ENCODE peak calls at places on chromosomes 12 and 14, in four cellular contexts. One of them, this sample, is unnamed.

GRCh38 chr14:24982472-24983155 is 67.3 kb downstream of the STXBP6 start:
- DNase-seq in A549: no peak
- DNase-seq in HepG2: peak
- DNase-seq in GM12878: no peak
- DNase-seq in this sample: no peak

GRCh38 chr12:102232446-102232845 is 34.8 kb upstream of the PMCH start:
- DNase-seq in A549: no peak
- DNase-seq in HepG2: no peak
- DNase-seq in GM12878: no peak
- DNase-seq in this sample: no peak

GRCh38 chr12:2163172-2163927 is 110.6 kb downstream of the CACNA1C start:
- DNase-seq in A549: no peak
- DNase-seq in HepG2: peak
- DNase-seq in GM12878: no peak
- DNase-seq in this sample: no peak

GRCh38 chr12:132279930-132280329 is 49.5 kb downstream of the GALNT9 start:
- DNase-seq in A549: no peak
- DNase-seq in HepG2: no peak
- DNase-seq in GM12878: no peak
- DNase-seq in this sample: no peak

GRCh38 chr14:65847065-65847847 is 434.7 kb downstream of the FUT8 start:
- DNase-seq in A549: no peak
- DNase-seq in HepG2: no peak
- DNase-seq in GM12878: peak
- DNase-seq in this sample: peak

GRCh38 chr12:27163048-27163715 is 80.8 kb upstream of the C12orf71 start:
- DNase-seq in A549: no peak
- DNase-seq in HepG2: no peak
- DNase-seq in GM12878: no peak
- DNase-seq in this sample: no peak

GRCh38 chr14:38366374-38366773 is 110.5 kb upstream of the CLEC14A start:
- DNase-seq in A549: no peak
- DNase-seq in HepG2: no peak
- DNase-seq in GM12878: no peak
- DNase-seq in this sample: no peak

GRCh38 chr12:20369164-20370000 is 1.0 kb downstream of the PDE3A start:
- DNase-seq in A549: peak
- DNase-seq in HepG2: no peak
- DNase-seq in GM12878: no peak
- DNase-seq in this sample: no peak

GRCh38 chr12:124661382-124661781 is 94.0 kb upstream of the NCOR2 start:
- DNase-seq in A549: no peak
- DNase-seq in HepG2: no peak
- DNase-seq in GM12878: no peak
- DNase-seq in this sample: peak

GRCh38 chr12:122366685-122367475 is 55.6 kb downstream of the CLIP1 start:
- DNase-seq in A549: peak
- DNase-seq in HepG2: peak
- DNase-seq in GM12878: no peak
- DNase-seq in this sample: peak

GRCh38 chr14:68470361-68470760 is 322.5 kb downstream of the ZFP36L1 start:
- DNase-seq in A549: no peak
- DNase-seq in HepG2: no peak
- DNase-seq in GM12878: no peak
- DNase-seq in this sample: no peak

GRCh38 chr14:101813171-101813759 is 51.8 kb downstream of the PPP2R5C start:
- DNase-seq in A549: no peak
- DNase-seq in HepG2: no peak
- DNase-seq in GM12878: no peak
- DNase-seq in this sample: no peak

GRCh38 chr12:2111816-2112215 is 59.0 kb downstream of the CACNA1C start:
- DNase-seq in A549: no peak
- DNase-seq in HepG2: no peak
- DNase-seq in GM12878: no peak
- DNase-seq in this sample: no peak

GRCh38 chr12:63294327-63294632 is 143.3 kb upstream of the AVPR1A start:
- DNase-seq in A549: peak
- DNase-seq in HepG2: peak
- DNase-seq in GM12878: no peak
- DNase-seq in this sample: no peak

GRCh38 chr14:88194531-88194930 is 128.5 kb downstream of the KCNK10 start:
- DNase-seq in A549: no peak
- DNase-seq in HepG2: no peak
- DNase-seq in GM12878: no peak
- DNase-seq in this sample: no peak

GRCh38 chr14:81594012-81594411 is 60.4 kb upstream of the SEL1L start:
- DNase-seq in A549: no peak
- DNase-seq in HepG2: peak
- DNase-seq in GM12878: no peak
- DNase-seq in this sample: no peak

GRCh38 chr14:31420013-31420318 is 384 bp downstream of the HEATR5A start:
- DNase-seq in A549: peak
- DNase-seq in HepG2: peak
- DNase-seq in GM12878: no peak
- DNase-seq in this sample: peak

GRCh38 chr12:45612044-45612794 is 117.3 kb upstream of the ARID2 start:
- DNase-seq in A549: no peak
- DNase-seq in HepG2: no peak
- DNase-seq in GM12878: no peak
- DNase-seq in this sample: no peak

GRCh38 chr12:45613855-45614254 is 115.7 kb upstream of the ARID2 start:
- DNase-seq in A549: no peak
- DNase-seq in HepG2: no peak
- DNase-seq in GM12878: no peak
- DNase-seq in this sample: no peak

GRCh38 chr12:45611495-45611894 is 118.0 kb upstream of the ARID2 start:
- DNase-seq in A549: no peak
- DNase-seq in HepG2: no peak
- DNase-seq in GM12878: no peak
- DNase-seq in this sample: no peak

GRCh38 chr12:45613306-45613705 is 116.2 kb upstream of the ARID2 start:
- DNase-seq in A549: no peak
- DNase-seq in HepG2: no peak
- DNase-seq in GM12878: no peak
- DNase-seq in this sample: no peak

DNA sequence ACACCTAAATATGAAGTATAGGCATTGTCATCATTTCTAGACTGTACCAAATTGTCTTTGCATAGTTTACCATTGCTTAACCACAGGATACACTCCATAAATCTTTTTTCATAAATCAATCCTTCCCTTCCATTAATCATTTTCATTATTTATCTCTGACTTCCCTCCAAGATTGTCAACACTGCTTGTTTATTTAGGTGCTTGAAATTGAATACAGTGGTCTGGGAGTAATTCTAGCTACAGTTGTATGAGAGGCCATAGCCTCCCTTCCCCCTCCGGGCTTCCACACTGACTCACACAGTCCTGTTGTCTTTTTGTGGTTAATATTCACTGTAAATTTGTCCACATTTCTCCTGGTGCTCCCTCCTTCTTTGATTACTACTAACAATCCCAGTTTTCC is 114.2 kb upstream of the ARID2 start:
- DNase-seq in A549: no peak
- DNase-seq in HepG2: no peak
- DNase-seq in GM12878: no peak
- DNase-seq in this sample: no peak
- TF ChIP-seq HDAC2 in A549: no peak
- TF ChIP-seq HDAC2 in HepG2: no peak
- TF ChIP-seq HDAC2 in GM12878: no peak
- TF ChIP-seq HDAC2 in this sample: no peak

DNA sequence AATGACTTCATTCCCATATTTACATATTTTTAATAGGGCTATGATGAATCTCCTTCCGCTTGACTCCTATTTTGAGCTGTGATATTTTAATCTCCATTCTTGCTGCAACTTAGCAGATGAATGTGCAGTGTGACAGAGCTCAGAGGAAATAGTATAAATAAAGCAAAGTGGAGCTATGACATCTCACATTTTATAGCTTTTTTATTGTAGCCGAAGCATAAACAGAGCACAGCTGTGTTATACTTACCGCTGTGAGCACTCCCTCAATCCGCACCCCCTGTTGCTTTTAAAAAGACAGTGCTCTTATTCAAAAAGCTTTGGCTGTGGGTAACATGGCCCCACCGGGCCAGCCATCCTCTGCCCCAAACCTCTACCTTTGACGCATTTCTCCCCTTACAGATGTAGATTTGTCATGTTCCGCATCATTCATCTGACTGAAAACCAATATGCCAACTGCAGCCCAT is 429.1 kb upstream of the SOX5 start:
- DNase-seq in A549: no peak
- DNase-seq in HepG2: no peak
- DNase-seq in GM12878: no peak
- DNase-seq in this sample: no peak
- TF ChIP-seq MAX in A549: no peak
- TF ChIP-seq MAX in HepG2: no peak
- TF ChIP-seq MAX in GM12878: no peak
- TF ChIP-seq MAX in this sample: no peak

GRCh38 chr14:50941151-50941550 is 3.1 kb downstream of the PYGL start:
- DNase-seq in A549: no peak
- DNase-seq in HepG2: no peak
- DNase-seq in GM12878: no peak
- DNase-seq in this sample: no peak
- TF ChIP-seq ESRRA in A549: no peak
- TF ChIP-seq ESRRA in HepG2: no peak
- TF ChIP-seq ESRRA in GM12878: no peak
- TF ChIP-seq ESRRA in this sample: no peak

GRCh38 chr12:48018618-48018995 is 14.3 kb upstream of the COL2A1 start:
- DNase-seq in A549: no peak
- DNase-seq in HepG2: no peak
- DNase-seq in GM12878: no peak
- DNase-seq in this sample: no peak

GRCh38 chr12:48015954-48016353 is 11.7 kb upstream of the COL2A1 start:
- DNase-seq in A549: no peak
- DNase-seq in HepG2: no peak
- DNase-seq in GM12878: no peak
- DNase-seq in this sample: no peak

GRCh38 chr12:48016373-48017020 is 12.2 kb upstream of the COL2A1 start:
- DNase-seq in A549: no peak
- DNase-seq in HepG2: no peak
- DNase-seq in GM12878: no peak
- DNase-seq in this sample: no peak

GRCh38 chr12:48017921-48018617 is 13.8 kb upstream of the COL2A1 start:
- DNase-seq in A549: no peak
- DNase-seq in HepG2: no peak
- DNase-seq in GM12878: no peak
- DNase-seq in this sample: no peak

GRCh38 chr12:48017496-48017895 is 13.2 kb upstream of the COL2A1 start:
- DNase-seq in A549: no peak
- DNase-seq in HepG2: no peak
- DNase-seq in GM12878: no peak
- DNase-seq in this sample: no peak
- TF ChIP-seq HDAC2 in A549: no peak
- TF ChIP-seq HDAC2 in HepG2: no peak
- TF ChIP-seq HDAC2 in GM12878: no peak
- TF ChIP-seq HDAC2 in this sample: no peak

This sample was measured in K562.